ENCODE peak calls at places on chromosomes 16 and 17, in ten cellular contexts. U is HAP-1, V is astrocyte of the spinal cord, F is fibroblast of mammary gland, O is left ventricle myocardium inferior, P is mesendoderm, J is H1, Y is right atrium auricular region, I is IMR-90, W is small intestine. Z is an unnamed sample.

GRCh38 chr16:10308305-10309193 is 77.3 kb upstream of the ATF7IP2 start:
- DNase-seq in U (no peak), V (no peak), F (no peak), O (no peak), P (no peak), J (no peak), Y (no peak), I (no peak), W (no peak), Z (peak)

GRCh38 chr16:17224859-17225258 is 245.9 kb downstream of the XYLT1 start:
- DNase-seq in U (no peak), V (peak), F (peak), O (peak), P (no peak), J (no peak), Y (peak), I (peak), W (peak), Z (no peak)

GRCh38 chr17:50906443-50906842 is 40.3 kb upstream of the TOB1 start:
- DNase-seq in U (no peak), V (no peak), F (no peak), O (no peak), P (no peak), J (no peak), Y (no peak), I (no peak), W (no peak), Z (no peak)

GRCh38 chr17:31654936-31655335 is 204.1 kb downstream of the COPRS start:
- DNase-seq in U (no peak), V (no peak), F (no peak), O (no peak), P (peak), J (no peak), Y (peak), I (peak), W (no peak), Z (peak)

GRCh38 chr16:72928089-72928981 is 119.6 kb downstream of the ZFHX3 start:
- DNase-seq in U (no peak), V (no peak), F (no peak), O (no peak), P (no peak), J (no peak), Y (no peak), I (no peak), W (no peak), Z (peak)

GRCh38 chr17:69574257-69575197 is 160.0 kb downstream of the MAP2K6 start:
- DNase-seq in U (no peak), V (peak), F (peak), O (no peak), P (peak), J (no peak), Y (no peak), I (peak), W (peak), Z (no peak)

GRCh38 chr17:21356537-21357127 is 19.5 kb upstream of the KCNJ12 start:
- DNase-seq in U (no peak), V (no peak), F (no peak), O (no peak), P (no peak), J (no peak), Y (no peak), I (no peak), W (no peak), Z (no peak)

GRCh38 chr17:68398731-68399637 is 58.3 kb downstream of the WIPI1 start:
- DNase-seq in U (peak), V (peak), F (peak), O (peak), P (peak), J (no peak), Y (no peak), I (peak), W (peak), Z (peak)

GRCh38 chr17:62912363-62912762 is 53.7 kb upstream of the TANC2 start:
- DNase-seq in U (no peak), V (no peak), F (no peak), O (no peak), P (no peak), J (no peak), Y (no peak), I (no peak), W (no peak), Z (no peak)

GRCh38 chr17:74924250-74924948 is at the start of gene OTOP2:
- DNase-seq in U (no peak), V (no peak), F (no peak), O (peak), P (no peak), J (no peak), Y (no peak), I (no peak), W (no peak), Z (no peak)
- H3K4me3 ChIP-seq in U (peak), V (peak), F (no peak), O (peak), P (no peak), J (peak), Y (peak), I (no peak), W (peak), Z (peak)

GRCh38 chr17:8563981-8564602 is 66.4 kb downstream of the MYH10 start:
- DNase-seq in U (no peak), V (peak), F (peak), O (no peak), P (no peak), J (no peak), Y (no peak), I (peak), W (no peak), Z (no peak)
- H3K4me3 ChIP-seq in U (no peak), V (no peak), F (no peak), O (no peak), P (no peak), J (no peak), Y (no peak), I (no peak), W (no peak), Z (no peak)

DNA sequence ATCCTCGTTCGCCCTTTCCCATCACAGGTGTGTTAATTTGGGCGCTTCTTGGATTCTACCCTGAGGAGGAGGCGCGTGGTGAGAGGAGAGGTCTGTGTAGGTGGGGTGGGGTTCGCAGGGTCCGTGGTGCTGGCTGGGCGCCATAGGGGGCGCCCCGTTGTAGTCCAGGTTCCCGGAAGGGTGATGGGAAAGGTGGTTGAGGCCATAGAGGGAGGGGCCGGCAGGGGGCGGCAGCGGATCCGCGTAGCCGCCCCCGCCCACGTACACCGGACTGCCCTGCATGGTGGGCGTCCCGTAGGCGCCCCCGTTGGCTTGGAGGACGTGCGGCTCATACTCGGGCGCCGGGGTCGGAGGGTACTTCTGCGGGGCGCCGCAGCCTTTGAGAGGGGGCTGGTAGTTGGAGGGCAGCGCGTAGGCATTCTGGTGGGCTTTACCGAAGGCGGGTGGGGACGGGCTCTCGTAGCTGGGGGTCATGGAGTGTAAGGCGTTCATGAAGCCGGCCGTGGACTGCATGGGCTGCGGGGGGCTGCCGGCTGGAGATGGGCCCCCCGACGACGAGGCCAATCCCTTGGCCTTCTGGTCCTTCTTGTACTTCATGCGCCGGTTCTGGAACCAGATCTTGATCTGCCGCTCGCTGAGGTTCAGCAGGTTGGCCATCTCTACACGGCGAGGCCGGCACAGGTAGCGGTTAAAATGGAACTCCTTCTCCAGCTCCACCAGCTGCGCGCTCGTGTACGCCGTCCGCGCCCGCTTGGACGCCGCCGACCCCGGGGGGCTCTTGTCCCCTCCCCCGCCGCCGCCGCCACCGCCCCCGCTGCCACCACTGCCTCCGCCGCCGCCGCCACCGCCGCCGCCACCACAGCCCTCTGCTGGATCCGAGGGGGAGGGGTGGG is 5.7 kb upstream of the HOXB2 start:
- DNase-seq in U (no peak), V (peak), F (no peak), O (no peak), P (no peak), J (no peak), Y (no peak), I (peak), W (no peak), Z (no peak)
- H3K4me3 ChIP-seq in U (no peak), V (peak), F (peak), O (no peak), P (no peak), J (no peak), Y (no peak), I (peak), W (no peak), Z (no peak)

GRCh38 chr17:74259667-74260524 is 14.1 kb upstream of the DNAI2 start:
- DNase-seq in U (no peak), V (no peak), F (no peak), O (no peak), P (peak), J (no peak), Y (no peak), I (no peak), W (no peak), Z (peak)
- H3K4me3 ChIP-seq in U (no peak), V (no peak), F (no peak), O (no peak), P (no peak), J (no peak), Y (no peak), I (no peak), W (no peak), Z (no peak)

GRCh38 chr16:16021988-16022682 is 72.7 kb downstream of the ABCC1 start:
- DNase-seq in U (no peak), V (peak), F (peak), O (peak), P (peak), J (no peak), Y (peak), I (peak), W (peak), Z (peak)
- H3K4me3 ChIP-seq in U (no peak), V (no peak), F (no peak), O (peak), P (no peak), J (no peak), Y (peak), I (no peak), W (no peak), Z (no peak)

GRCh38 chr17:38353668-38354067 is 2.0 kb downstream of the SOCS7 start:
- DNase-seq in U (no peak), V (no peak), F (no peak), O (no peak), P (no peak), J (no peak), Y (no peak), I (no peak), W (no peak), Z (no peak)

GRCh38 chr17:38351412-38352222 is at the start of gene SOCS7:
- DNase-seq in U (peak), V (peak), F (peak), O (peak), P (peak), J (peak), Y (peak), I (peak), W (peak), Z (peak)

GRCh38 chr17:38354466-38354865 is 2.8 kb downstream of the SOCS7 start:
- DNase-seq in U (peak), V (no peak), F (no peak), O (no peak), P (no peak), J (no peak), Y (no peak), I (no peak), W (no peak), Z (no peak)

GRCh38 chr17:38352245-38353083 is 820 bp downstream of the SOCS7 start:
- DNase-seq in U (no peak), V (peak), F (peak), O (peak), P (peak), J (no peak), Y (no peak), I (no peak), W (peak), Z (peak)

DNA sequence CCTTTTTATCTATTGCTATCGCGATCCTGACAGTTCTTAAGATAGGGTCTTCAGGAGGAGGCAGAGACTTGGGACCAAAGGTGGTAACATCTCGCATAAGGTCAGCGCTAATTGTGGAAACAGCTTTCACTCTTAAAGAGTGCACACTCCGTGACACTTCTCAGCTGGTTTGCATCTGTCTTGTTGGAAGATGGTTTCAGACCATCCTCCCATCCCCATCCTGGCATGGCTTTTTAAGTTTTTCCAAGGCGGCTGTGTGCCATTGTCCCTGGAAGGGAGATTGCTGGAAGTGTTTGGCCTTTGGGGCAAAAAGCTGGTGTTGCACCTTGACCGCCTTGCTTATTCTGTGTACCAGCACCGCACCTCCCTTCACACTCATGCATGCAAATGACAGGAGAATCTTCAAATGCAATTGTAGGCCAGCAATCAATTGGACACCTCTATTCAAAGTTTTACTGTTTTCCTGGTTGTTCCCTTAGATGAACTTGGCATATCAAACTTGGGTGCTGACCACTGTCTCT is 1.5 kb downstream of the SOCS7 start:
- DNase-seq in U (no peak), V (no peak), F (peak), O (no peak), P (no peak), J (no peak), Y (no peak), I (no peak), W (peak), Z (no peak)
- H3K4me3 ChIP-seq in U (peak), V (peak), F (peak), O (peak), P (peak), J (peak), Y (peak), I (peak), W (peak), Z (peak)

DNA sequence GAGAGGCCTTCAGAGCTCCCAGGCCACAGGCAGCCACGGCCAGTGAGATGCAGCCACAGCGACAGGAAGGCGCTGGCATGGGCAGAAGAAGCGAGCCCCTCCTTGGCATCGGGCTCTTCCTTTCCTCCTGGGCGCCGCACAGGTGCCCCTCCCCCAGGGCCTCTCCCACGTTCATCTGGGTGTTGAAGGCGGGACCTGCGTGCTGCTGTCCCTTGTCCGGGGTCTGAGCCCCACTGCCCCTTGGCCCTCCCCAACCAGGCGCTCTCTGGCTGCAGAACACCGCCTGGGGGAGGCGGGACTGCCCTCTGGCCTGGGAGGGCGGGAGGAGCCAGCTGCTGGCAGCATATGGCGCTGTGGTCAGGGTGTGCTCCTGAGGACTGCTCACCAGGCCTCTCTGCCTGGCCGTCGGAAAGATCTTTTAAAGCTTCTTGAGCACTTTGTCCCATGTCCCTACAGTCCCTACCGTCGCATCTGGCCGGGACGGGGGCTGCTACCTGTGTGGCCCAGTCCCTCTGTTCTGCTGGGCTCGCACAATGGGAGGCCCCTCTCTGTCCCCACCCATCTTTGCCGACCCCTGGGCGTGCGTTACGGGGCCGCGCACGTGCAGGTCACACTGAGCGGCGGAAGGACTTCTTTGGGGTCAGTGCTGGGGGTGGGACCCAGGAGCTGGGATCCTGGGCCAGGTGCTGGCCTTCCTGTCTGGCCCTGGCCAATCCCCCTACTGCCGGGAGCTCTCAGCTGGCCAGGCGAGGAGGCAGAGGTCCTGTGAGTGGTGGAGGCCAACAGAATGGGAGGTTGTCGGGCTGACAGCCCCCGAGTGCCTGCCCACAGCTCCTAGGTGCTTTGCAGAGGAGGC is 1.7 kb downstream of the SLC25A10 start:
- DNase-seq in U (no peak), V (no peak), F (no peak), O (no peak), P (no peak), J (no peak), Y (no peak), I (no peak), W (peak), Z (no peak)
- H3K4me3 ChIP-seq in U (peak), V (peak), F (no peak), O (peak), P (no peak), J (peak), Y (peak), I (no peak), W (peak), Z (peak)

DNA sequence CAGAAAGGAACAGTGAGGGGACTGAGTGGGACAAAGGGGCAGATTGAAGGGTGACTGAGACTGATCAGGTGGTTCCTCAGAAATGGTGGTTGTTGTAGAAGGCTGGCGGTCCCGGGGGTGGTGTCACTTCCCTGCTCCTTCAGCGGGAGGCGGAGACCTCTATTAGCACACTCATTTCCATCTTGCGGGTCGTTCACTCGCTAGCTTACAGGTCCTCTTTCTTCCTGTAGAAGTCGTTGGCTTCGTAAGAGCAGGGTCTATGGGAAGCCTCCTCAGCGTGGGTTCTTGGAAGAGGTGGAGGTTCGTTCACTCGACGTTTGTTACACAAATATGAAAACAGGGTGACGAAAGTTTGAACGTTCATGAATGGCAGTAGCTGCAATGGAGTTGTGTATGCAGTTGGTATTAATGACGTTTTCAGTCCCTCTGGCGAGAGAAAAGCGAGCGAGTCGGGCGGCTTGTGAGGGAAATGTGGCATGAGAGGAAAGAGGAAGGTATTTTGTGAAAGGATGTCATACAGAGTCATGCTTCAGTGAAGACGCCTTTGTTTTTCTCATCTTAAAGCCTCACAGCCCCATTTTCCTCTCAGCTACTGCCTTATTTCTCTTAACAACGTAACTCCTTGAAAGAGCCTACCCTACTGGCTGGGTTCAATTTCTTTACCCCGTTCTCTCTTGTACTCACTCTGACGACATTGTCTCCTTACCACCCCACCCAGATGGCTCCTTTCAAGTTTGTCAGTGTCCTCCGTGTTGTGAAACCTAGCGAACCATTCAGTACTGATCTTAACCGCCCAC is 667 bp downstream of the EFCAB13 start:
- DNase-seq in U (no peak), V (peak), F (peak), O (peak), P (peak), J (no peak), Y (peak), I (peak), W (peak), Z (peak)
- H3K4me3 ChIP-seq in U (no peak), V (peak), F (peak), O (peak), P (peak), J (peak), Y (peak), I (peak), W (peak), Z (peak)

GRCh38 chr17:76263896-76264295 is 1.3 kb upstream of the UBALD2 start:
- DNase-seq in U (no peak), V (no peak), F (no peak), O (no peak), P (no peak), J (no peak), Y (no peak), I (no peak), W (no peak), Z (no peak)
- H3K4me3 ChIP-seq in U (no peak), V (no peak), F (no peak), O (no peak), P (no peak), J (no peak), Y (no peak), I (no peak), W (no peak), Z (no peak)

GRCh38 chr17:60149691-60150582 is at the start of gene CA4:
- DNase-seq in U (no peak), V (no peak), F (no peak), O (no peak), P (no peak), J (no peak), Y (no peak), I (no peak), W (no peak), Z (no peak)
- H3K4me3 ChIP-seq in U (no peak), V (no peak), F (no peak), O (peak), P (no peak), J (peak), Y (peak), I (no peak), W (peak), Z (no peak)

Z was measured in epithelial cell of esophagus.